ENCODE peak calls at places on chromosomes 13 and 19, in four cellular contexts. U is memory B cell, R is GM06990, C is BJ. N is an unnamed sample.

GRCh38 chr13:36248700-36249099 is 34.3 kb upstream of the SOHLH2 start:
- DNase-seq in C (no peak), U (no peak), R (no peak), N (no peak)

GRCh38 chr19:31018951-31019350 is 330.3 kb downstream of the TSHZ3 start:
- DNase-seq in R (no peak), U (no peak), C (no peak), N (no peak)

GRCh38 chr13:110272227-110272626 is 34.7 kb downstream of the COL4A1 start:
- DNase-seq in R (no peak), U (no peak), C (no peak), N (no peak)

GRCh38 chr13:42594577-42595571 is 20.9 kb downstream of the TNFSF11 start:
- DNase-seq in C (peak), R (peak), U (peak), N (no peak)

GRCh38 chr13:101150998-101151397 is 265.3 kb downstream of the NALCN start:
- DNase-seq in C (no peak), R (no peak), U (no peak), N (no peak)

GRCh38 chr13:98829541-98829940 is 77.1 kb upstream of the SLC15A1 start:
- DNase-seq in U (no peak), C (no peak), R (no peak), N (no peak)

GRCh38 chr13:23674795-23675640 is 104.8 kb downstream of the TNFRSF19 start:
- DNase-seq in R (no peak), C (no peak), U (no peak), N (no peak)

GRCh38 chr13:43284162-43284561 is 260.8 kb downstream of the DNAJC15 start:
- DNase-seq in U (no peak), C (no peak), R (no peak), N (no peak)

GRCh38 chr13:35814573-35814972 is 316.6 kb downstream of the DCLK1 start:
- DNase-seq in C (no peak), U (no peak), R (no peak), N (no peak)

GRCh38 chr19:27911122-27911898 is 1301.6 kb downstream of the UQCRFS1 start:
- DNase-seq in C (no peak), U (no peak), R (no peak), N (no peak)

GRCh38 chr13:19685034-19685433 is 51.6 kb downstream of the MPHOSPH8 start:
- DNase-seq in C (no peak), U (no peak), R (no peak), N (no peak)

GRCh38 chr19:38388310-38389100 is at the start of gene SPRED3:
- DNase-seq in R (no peak), U (no peak), C (no peak), N (no peak)

GRCh38 chr13:110183925-110184324 is 123.0 kb downstream of the COL4A1 start:
- DNase-seq in U (no peak), C (no peak), R (no peak), N (no peak)

GRCh38 chr19:21505459-21506393 is at the start of gene ZNF429:
- DNase-seq in U (peak), C (peak), R (peak), N (peak)

GRCh38 chr19:13241321-13242104 is 91.3 kb downstream of the IER2 start:
- DNase-seq in R (no peak), C (no peak), U (no peak), N (no peak)

GRCh38 chr13:56907766-56908165 is 233.0 kb upstream of the PRR20A start:
- DNase-seq in C (no peak), R (no peak), U (no peak), N (no peak)

GRCh38 chr13:66855110-66855509 is 375.0 kb downstream of the PCDH9 start:
- DNase-seq in C (no peak), U (no peak), R (no peak), N (no peak)

GRCh38 chr13:28339419-28339818 is 155.5 kb downstream of the FLT1 start:
- DNase-seq in C (no peak), U (no peak), R (no peak), N (no peak)

GRCh38 chr19:10960314-10961072 is at the start of gene SMARCA4:
- DNase-seq in R (peak), U (peak), C (peak), N (peak)

GRCh38 chr19:1038995-1039645 is 787 bp upstream of the ABCA7 start:
- DNase-seq in C (no peak), R (no peak), U (no peak), N (peak)

GRCh38 chr13:94329277-94329676 is 150.2 kb downstream of the DCT start:
- DNase-seq in C (no peak), R (no peak), U (no peak), N (no peak)

GRCh38 chr19:15265849-15266248 is 33.6 kb upstream of the EPHX3 start:
- DNase-seq in C (peak), U (no peak), R (no peak), N (peak)

N was measured in spleen.